ENCODE peak calls at places on chromosomes 12 and 14, in four cellular contexts. Y, A, B and G are unnamed samples.

GRCh38 chr12:14514946-14515345 is 52.7 kb downstream of the PLBD1 start:
- DNase-seq in A (no peak), B (no peak), Y (no peak), G (no peak)

GRCh38 chr14:52703225-52703624 is 3.8 kb upstream of the PSMC6 start:
- DNase-seq in A (no peak), B (no peak), Y (no peak), G (peak)

GRCh38 chr12:78431931-78432330 is 432.6 kb upstream of the SYT1 start:
- DNase-seq in B (no peak), Y (no peak), A (no peak), G (no peak)

GRCh38 chr12:103800252-103800771 is 40.7 kb downstream of the NT5DC3 start:
- DNase-seq in A (no peak), B (no peak), Y (no peak), G (no peak)

GRCh38 chr14:93725002-93725582 is 63.2 kb downstream of the PRIMA1 start:
- DNase-seq in Y (no peak), B (no peak), A (no peak), G (no peak)

GRCh38 chr12:123390415-123391093 is 6.6 kb downstream of the KMT5A start:
- DNase-seq in B (no peak), Y (no peak), A (no peak), G (no peak)

GRCh38 chr14:22896351-22896750 is 13.3 kb downstream of the REM2 start:
- DNase-seq in A (no peak), Y (no peak), B (no peak), G (no peak)

GRCh38 chr14:31880935-31881334 is 196.2 kb upstream of the ARHGAP5 start:
- DNase-seq in A (no peak), Y (peak), B (no peak), G (peak)

GRCh38 chr12:109797905-109798669 is 35.1 kb downstream of the TRPV4 start:
- DNase-seq in Y (no peak), A (peak), B (no peak), G (peak)

DNA sequence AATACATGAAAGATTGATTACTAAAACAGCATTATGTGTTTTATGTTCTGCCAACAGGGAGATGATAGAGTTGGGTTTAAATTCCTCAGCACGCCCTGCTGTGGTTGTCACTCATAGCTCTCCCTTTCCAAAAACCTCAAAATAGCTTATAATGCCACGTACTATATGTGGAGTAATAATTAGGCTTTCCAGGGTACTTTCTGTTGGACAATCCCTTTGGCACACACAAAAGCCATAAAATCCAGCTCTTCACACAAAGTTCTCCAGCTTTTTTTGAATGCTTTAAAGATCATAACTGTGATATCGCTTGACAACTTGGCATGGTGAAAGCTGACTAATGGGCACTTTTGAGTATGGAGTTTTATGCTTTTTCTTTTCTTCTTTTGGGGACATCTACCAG is 145.3 kb upstream of the DCN start:
- DNase-seq in Y (no peak), B (no peak), A (no peak), G (no peak)
- TF ChIP-seq JUND in Y (no peak), B (no peak), A (no peak), G (no peak)

GRCh38 chr12:100472325-100472724 is 1.3 kb upstream of the NR1H4 start:
- DNase-seq in B (no peak), A (no peak), Y (no peak), G (no peak)

GRCh38 chr12:100473050-100473715 is 483 bp upstream of the NR1H4 start:
- DNase-seq in Y (no peak), B (no peak), A (no peak), G (no peak)

GRCh38 chr12:100474617-100475016 is 951 bp downstream of the NR1H4 start:
- DNase-seq in B (no peak), A (no peak), Y (no peak), G (no peak)

GRCh38 chr12:100476013-100476751 is 2.5 kb downstream of the NR1H4 start:
- DNase-seq in B (no peak), A (no peak), Y (no peak), G (no peak)

GRCh38 chr12:100473716-100474150 is at the start of gene NR1H4:
- DNase-seq in A (no peak), B (no peak), Y (no peak), G (no peak)
- TF ChIP-seq JUND in A (no peak), B (no peak), Y (no peak), G (no peak)

GRCh38 chr12:60980558-60980957 is 1279.6 kb upstream of the USP15 start:
- DNase-seq in B (no peak), A (no peak), Y (no peak), G (no peak)

GRCh38 chr12:60981473-60981872 is 1278.7 kb upstream of the USP15 start:
- DNase-seq in Y (no peak), B (no peak), A (no peak), G (no peak)

DNA sequence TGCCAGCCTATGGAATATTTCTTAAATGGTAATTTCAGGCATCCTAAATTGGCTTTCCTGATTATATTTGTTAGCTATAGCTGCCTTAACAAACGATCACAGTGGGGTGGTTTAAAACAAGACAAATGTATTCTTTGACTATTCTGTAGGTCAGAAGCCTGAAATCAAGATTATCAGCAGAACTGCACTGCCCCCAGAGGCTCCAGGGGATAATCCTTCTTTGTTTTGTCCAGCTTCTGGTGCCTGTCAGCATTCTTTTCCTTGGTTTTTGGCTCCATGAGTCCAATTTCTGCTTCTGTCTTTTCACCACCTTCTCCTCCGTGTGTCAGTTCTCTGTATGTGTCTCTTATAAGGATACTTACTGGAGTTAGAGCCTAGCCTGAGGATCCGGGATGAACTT is 1282.2 kb upstream of the USP15 start:
- DNase-seq in A (no peak), B (no peak), Y (no peak), G (no peak)
- TF ChIP-seq JUND in A (no peak), B (no peak), Y (no peak), G (no peak)

GRCh38 chr14:91454580-91454979 is 37.0 kb upstream of the CCDC88C start:
- DNase-seq in B (no peak), Y (no peak), A (no peak), G (no peak)

GRCh38 chr14:91454155-91454554 is 36.5 kb upstream of the CCDC88C start:
- DNase-seq in A (no peak), Y (no peak), B (no peak), G (no peak)

GRCh38 chr14:91456283-91456682 is 38.7 kb upstream of the CCDC88C start:
- DNase-seq in B (no peak), A (no peak), Y (no peak), G (no peak)

GRCh38 chr14:91458612-91459011 is 41.0 kb upstream of the CCDC88C start:
- DNase-seq in Y (no peak), A (no peak), B (no peak), G (no peak)

DNA sequence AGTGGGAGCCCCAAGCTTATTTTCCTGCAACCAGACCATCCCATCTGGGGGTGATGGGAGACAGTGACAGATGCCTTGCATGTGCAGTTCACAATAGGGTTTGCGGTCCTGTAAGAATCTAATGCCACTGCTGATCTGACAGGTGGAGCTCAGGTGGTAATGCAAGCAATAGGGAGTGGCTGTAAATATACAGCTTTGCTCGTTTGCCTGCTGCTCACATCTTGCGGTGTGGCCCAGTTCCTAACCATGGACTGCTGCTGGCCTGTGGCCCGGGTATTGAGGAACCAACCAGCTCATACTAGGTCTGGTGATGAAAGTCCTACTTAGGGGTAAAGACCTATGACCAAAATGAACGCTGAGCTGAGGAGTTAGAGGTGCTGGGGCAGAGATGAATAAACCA is 36.1 kb upstream of the CCDC88C start:
- DNase-seq in B (no peak), Y (no peak), A (no peak), G (no peak)
- TF ChIP-seq JUND in B (no peak), Y (no peak), A (no peak), G (no peak)

GRCh38 chr12:91361864-91362263 is 179.2 kb upstream of the DCN start:
- DNase-seq in Y (peak), A (no peak), B (no peak), G (peak)
- TF ChIP-seq JUND in Y (no peak), A (no peak), B (no peak), G (no peak)